ENCODE peak calls at places on chromosomes 13 and 19, in six cellular contexts. U is GM12865, K is stomach, T is IMR-90, P is kidney epithelial cell, X is RWPE2. Z is an unnamed sample.

GRCh38 chr13:27770809-27771208 is 21.5 kb upstream of the GSX1 start:
- DNase-seq in K (no peak), T (peak; percentile 13), X (no peak), P (no peak), U (peak; percentile 72), Z (no peak)

GRCh38 chr13:27022571-27023311 is 148.9 kb downstream of the USP12 start:
- DNase-seq in X (no peak), T (peak; percentile 89), P (no peak), U (no peak), K (peak; percentile 49), Z (no peak)

GRCh38 chr19:13122275-13122878 is 4.3 kb downstream of the NACC1 start:
- DNase-seq in T (no peak), P (no peak), K (no peak), X (no peak), U (no peak), Z (no peak)

GRCh38 chr19:41552558-41552957 is 23.4 kb upstream of the CEACAM21 start:
- DNase-seq in T (no peak), X (no peak), P (no peak), K (no peak), U (peak; percentile 92), Z (no peak)

GRCh38 chr19:5460748-5461147 is 5.5 kb downstream of the ZNRF4 start:
- DNase-seq in P (no peak), U (no peak), T (no peak), X (no peak), K (no peak), Z (no peak)

GRCh38 chr13:34748561-34748960 is 193.5 kb upstream of the NBEA start:
- DNase-seq in T (no peak), K (no peak), X (no peak), P (peak; percentile 62), U (no peak), Z (no peak)

GRCh38 chr13:77565635-77566034 is 30.1 kb downstream of the SCEL start:
- DNase-seq in T (peak; percentile 9), K (no peak), P (no peak), X (no peak), U (peak; percentile 58), Z (no peak)

GRCh38 chr13:64556391-64556790 is 2673.7 kb downstream of the PCDH9 start:
- DNase-seq in P (no peak), U (no peak), X (no peak), K (no peak), T (peak; percentile 2), Z (no peak)

GRCh38 chr19:40800997-40801377 is 2.0 kb downstream of the EGLN2 start:
- DNase-seq in K (no peak), U (no peak), T (no peak), X (no peak), P (no peak), Z (no peak)

GRCh38 chr13:22311734-22312404 is 641.0 kb downstream of the FGF9 start:
- DNase-seq in P (no peak), X (no peak), U (no peak), T (no peak), K (no peak), Z (no peak)

GRCh38 chr13:109148243-109148642 is 518.8 kb downstream of the MYO16 start:
- DNase-seq in K (no peak), T (peak; percentile 87), U (no peak), X (no peak), P (no peak), Z (no peak)

GRCh38 chr13:41465215-41465907 is 8.0 kb downstream of the RGCC start:
- DNase-seq in P (peak; percentile 57), T (peak; percentile 94), K (peak; percentile 52), X (no peak), U (peak; percentile 95), Z (no peak)

GRCh38 chr19:41569481-41570150 is 6.3 kb upstream of the CEACAM21 start:
- DNase-seq in P (no peak), X (no peak), T (no peak), K (no peak), U (no peak), Z (no peak)

GRCh38 chr19:5958074-5958850 is 19.7 kb downstream of the RANBP3 start:
- DNase-seq in X (no peak), P (no peak), U (no peak), T (no peak), K (no peak), Z (no peak)

GRCh38 chr19:44072543-44073401 is 813 bp downstream of the ZNF284 start:
- DNase-seq in P (no peak), U (no peak), X (no peak), K (no peak), T (no peak), Z (no peak)

GRCh38 chr19:10797078-10797477 is 38.9 kb downstream of the TMED1 start:
- DNase-seq in T (no peak), U (no peak), K (no peak), P (no peak), X (no peak), Z (no peak)

GRCh38 chr19:53870485-53870844 is 2.8 kb downstream of the MYADM start:
- DNase-seq in X (no peak), K (peak; percentile 60), T (no peak), P (no peak), U (no peak), Z (no peak)

GRCh38 chr19:48391100-48392005 is at the start of gene KDELR1:
- DNase-seq in T (peak; percentile 60), K (peak; percentile 81), X (no peak), P (no peak), U (peak; percentile 77), Z (peak; percentile 91)

GRCh38 chr19:14369399-14370168 is 11.7 kb upstream of the ADGRE5 start:
- DNase-seq in X (no peak), K (no peak), U (peak; percentile 85), P (no peak), T (peak; percentile 64), Z (no peak)

GRCh38 chr19:17579523-17580244 is 24.2 kb downstream of the COLGALT1 start:
- DNase-seq in K (no peak), U (peak; percentile 84), X (peak; percentile 92), T (peak; percentile 26), P (no peak), Z (no peak)

GRCh38 chr13:111114362-111115050 is 604 bp upstream of the ARHGEF7 start:
- DNase-seq in K (no peak), U (peak; percentile 17), X (no peak), T (peak; percentile 43), P (no peak), Z (no peak)

GRCh38 chr13:44815507-44816074 is 173.7 kb downstream of the NUFIP1 start:
- DNase-seq in K (no peak), X (peak; percentile 88), P (peak; percentile 97), U (peak; percentile 41), T (peak; percentile 98), Z (no peak)

GRCh38 chr13:102028846-102029245 is 373.0 kb downstream of the FGF14 start:
- DNase-seq in T (no peak), U (no peak), X (no peak), P (no peak), K (no peak), Z (no peak)

GRCh38 chr19:14300281-14300680 is 81.0 kb upstream of the ADGRE5 start:
- DNase-seq in P (no peak), U (peak; percentile 55), T (no peak), X (no peak), K (no peak), Z (no peak)

GRCh38 chr13:34155931-34156607 is 338.1 kb downstream of the RFC3 start:
- DNase-seq in K (no peak), X (no peak), U (no peak), P (peak; percentile 35), T (peak; percentile 39), Z (no peak)

GRCh38 chr19:56837892-56838679 is 2.4 kb downstream of the PEG3 start:
- DNase-seq in X (no peak), K (no peak), T (no peak), P (peak; percentile 38), U (no peak), Z (no peak)
- TF ChIP-seq CTCF in X (no peak), K (peak; percentile 17), T (no peak), P (peak; percentile 29), U (no peak), Z (no peak)

GRCh38 chr13:39410089-39410901 is 192.7 kb downstream of the LHFPL6 start:
- DNase-seq in U (no peak), P (no peak), X (no peak), T (peak; percentile 60), K (no peak), Z (no peak)

GRCh38 chr13:39407786-39408185 is 195.2 kb downstream of the LHFPL6 start:
- DNase-seq in P (no peak), K (no peak), U (no peak), X (no peak), T (no peak), Z (no peak)

GRCh38 chr13:39407138-39407537 is 195.9 kb downstream of the LHFPL6 start:
- DNase-seq in X (no peak), T (no peak), K (no peak), P (no peak), U (no peak), Z (no peak)

GRCh38 chr13:39406688-39407087 is 196.3 kb downstream of the LHFPL6 start:
- DNase-seq in X (no peak), T (no peak), U (peak; percentile 40), P (no peak), K (no peak), Z (no peak)

GRCh38 chr13:39408512-39408911 is 194.5 kb downstream of the LHFPL6 start:
- DNase-seq in X (no peak), T (no peak), P (no peak), K (no peak), U (no peak), Z (no peak)
- TF ChIP-seq CTCF in X (no peak), T (no peak), P (no peak), K (no peak), U (no peak), Z (no peak)

GRCh38 chr13:20192470-20193141 is at the start of gene GJB2:
- DNase-seq in P (no peak), K (peak; percentile 48), U (no peak), T (no peak), X (no peak), Z (no peak)
- TF ChIP-seq CTCF in P (no peak), K (no peak), U (no peak), T (no peak), X (no peak), Z (no peak)

GRCh38 chr19:7120499-7120898 is 51.0 kb downstream of the ZNF557 start:
- DNase-seq in P (no peak), X (no peak), K (no peak), U (no peak), T (no peak), Z (no peak)

GRCh38 chr19:7126132-7126531 is 56.6 kb downstream of the ZNF557 start:
- DNase-seq in X (no peak), U (no peak), K (no peak), T (no peak), P (no peak), Z (no peak)

GRCh38 chr19:7125221-7125620 is 55.7 kb downstream of the ZNF557 start:
- DNase-seq in K (no peak), T (no peak), X (no peak), P (no peak), U (no peak), Z (no peak)

GRCh38 chr19:7122701-7123100 is 53.2 kb downstream of the ZNF557 start:
- DNase-seq in P (no peak), U (no peak), K (no peak), X (no peak), T (no peak), Z (no peak)

DNA sequence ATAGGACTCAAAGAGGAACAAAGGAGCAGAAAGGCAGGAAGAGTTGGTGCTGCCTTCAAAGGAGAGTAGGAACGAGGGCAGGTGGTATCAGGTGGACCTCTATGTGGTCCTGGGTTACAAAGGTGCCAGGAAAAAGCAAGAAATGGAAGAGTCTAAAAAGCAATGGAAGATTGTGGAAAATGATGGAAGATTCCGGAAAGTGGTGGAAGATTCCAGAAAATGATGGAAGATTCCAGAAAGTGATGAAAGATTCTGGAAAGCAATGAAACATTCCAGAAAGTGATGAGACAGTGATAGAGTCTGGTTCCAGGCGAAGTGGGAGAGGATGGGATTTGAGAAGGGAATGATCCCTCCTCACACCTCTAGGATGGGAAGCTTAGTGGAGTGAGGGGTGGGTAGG is 55.3 kb downstream of the ZNF557 start:
- DNase-seq in T (no peak), X (no peak), K (no peak), P (no peak), U (no peak), Z (no peak)
- TF ChIP-seq CTCF in T (no peak), X (no peak), K (no peak), P (no peak), U (no peak), Z (no peak)